ENCODE peak calls at places on chromosomes 4 and X, in five cellular contexts. R is GM12878, N is K562, Q is HepG2, U is A549. D is an unnamed sample.

GRCh38 chr4:1747603-1747967 is 26.3 kb downstream of the TACC3 start:
- DNase-seq in R (no peak), Q (no peak), N (no peak), U (no peak), D (no peak)

GRCh38 chrX:49042581-49043219 is 457 bp downstream of the TFE3 start:
- DNase-seq in U (no peak), Q (no peak), R (no peak), N (no peak), D (no peak)

GRCh38 chrX:69093960-69094935 is 71.0 kb downstream of the PJA1 start:
- DNase-seq in N (peak), R (no peak), Q (peak), U (peak), D (peak)

GRCh38 chrX:4825550-4825949 is 1112.1 kb upstream of the PRKX start:
- DNase-seq in N (no peak), Q (no peak), R (no peak), U (no peak), D (peak)

GRCh38 chr4:87985097-87985886 is 9.8 kb downstream of the SPP1 start:
- DNase-seq in R (no peak), N (no peak), U (peak), Q (peak), D (peak)

GRCh38 chrX:20973038-20973437 is 401.2 kb upstream of the CNKSR2 start:
- DNase-seq in N (no peak), R (no peak), Q (no peak), U (no peak), D (no peak)

GRCh38 chrX:110163488-110163887 is 154.4 kb downstream of the AMMECR1 start:
- DNase-seq in U (no peak), R (no peak), Q (no peak), N (no peak), D (no peak)

GRCh38 chr4:2793578-2793919 is 664 bp downstream of the SH3BP2 start:
- DNase-seq in Q (no peak), N (peak), R (no peak), U (peak), D (peak)

GRCh38 chr4:107349732-107350131 is 313.6 kb upstream of the DKK2 start:
- DNase-seq in R (no peak), Q (no peak), U (no peak), N (no peak), D (no peak)

GRCh38 chrX:153968754-153969124 is 2.9 kb downstream of the HCFC1 start:
- DNase-seq in Q (no peak), R (no peak), N (no peak), U (no peak), D (peak)

GRCh38 chr4:87506974-87507701 is 22.0 kb downstream of the SPARCL1 start:
- DNase-seq in U (no peak), R (no peak), N (no peak), Q (no peak), D (no peak)

GRCh38 chr4:184476660-184477059 is 2.3 kb upstream of the IRF2 start:
- DNase-seq in Q (no peak), U (no peak), R (no peak), N (no peak), D (no peak)

GRCh38 chr4:24965627-24966026 is 52.8 kb upstream of the CCDC149 start:
- DNase-seq in R (no peak), N (peak), U (peak), Q (no peak), D (peak)

GRCh38 chrX:85379174-85379907 is at the start of gene POF1B:
- DNase-seq in N (no peak), U (peak), R (peak), Q (no peak), D (no peak)

GRCh38 chr4:37682701-37683401 is 3.3 kb downstream of the RELL1 start:
- DNase-seq in U (peak), N (no peak), R (peak), Q (peak), D (peak)

GRCh38 chrX:9072281-9072680 is 38.4 kb upstream of the FAM9B start:
- DNase-seq in N (no peak), R (no peak), U (no peak), Q (no peak), D (no peak)

GRCh38 chr4:173509031-173510001 is 20.7 kb downstream of the HAND2 start:
- DNase-seq in Q (no peak), R (no peak), U (no peak), N (no peak), D (no peak)

GRCh38 chr4:8033067-8033755 is 93.5 kb upstream of the AFAP1 start:
- DNase-seq in R (no peak), U (no peak), Q (no peak), N (no peak), D (peak)

GRCh38 chrX:68807818-68808217 is 21.0 kb upstream of the EFNB1 start:
- DNase-seq in R (no peak), U (peak), Q (no peak), N (no peak), D (peak)

GRCh38 chr4:62640296-62640695 is 1440.2 kb downstream of the ADGRL3 start:
- DNase-seq in R (no peak), U (no peak), N (no peak), Q (no peak), D (no peak)

GRCh38 chrX:119093991-119094741 is 21.4 kb downstream of the CT47C1 start:
- DNase-seq in Q (peak), N (no peak), U (peak), R (no peak), D (no peak)

GRCh38 chr4:6732441-6733357 is 16.7 kb downstream of the BLOC1S4 start:
- DNase-seq in U (peak), N (peak), R (no peak), Q (peak), D (peak)

GRCh38 chrX:67544281-67544680 is 460 bp downstream of the AR start:
- DNase-seq in U (peak), R (no peak), N (no peak), Q (no peak), D (no peak)

GRCh38 chrX:30906726-30907125 is 17.7 kb upstream of the TAB3 start:
- DNase-seq in N (no peak), U (no peak), R (no peak), Q (no peak), D (no peak)

GRCh38 chr4:87042986-87043820 is 108.4 kb downstream of the AFF1 start:
- DNase-seq in Q (no peak), N (no peak), U (no peak), R (no peak), D (no peak)

GRCh38 chr4:151407466-151408379 is 1.3 kb upstream of the FHIP1A start:
- DNase-seq in Q (no peak), R (peak), N (no peak), U (no peak), D (peak)

GRCh38 chrX:3548743-3549441 is 164.6 kb downstream of the PRKX start:
- DNase-seq in R (no peak), N (no peak), U (peak), Q (peak), D (peak)

GRCh38 chrX:105821471-105822081 is 763 bp upstream of the NRK start:
- DNase-seq in U (no peak), R (no peak), Q (no peak), N (no peak), D (no peak)

GRCh38 chrX:64977830-64978229 is 1.6 kb upstream of the ZC4H2 start:
- DNase-seq in U (peak), N (no peak), R (no peak), Q (peak), D (peak)

GRCh38 chr4:150540959-150541360 is 41.0 kb upstream of the MAB21L2 start:
- DNase-seq in U (no peak), N (peak), Q (no peak), R (no peak), D (no peak)

GRCh38 chr4:141352775-141353544 is 132.3 kb downstream of the ZNF330 start:
- DNase-seq in Q (no peak), R (no peak), N (no peak), U (no peak), D (peak)

GRCh38 chr4:123841431-123842121 is 445.0 kb downstream of the SPRY1 start:
- DNase-seq in Q (no peak), U (no peak), R (no peak), N (no peak), D (no peak)

GRCh38 chr4:57374866-57375595 is 264.8 kb upstream of the IGFBP7 start:
- DNase-seq in Q (no peak), U (no peak), N (no peak), R (no peak), D (no peak)

GRCh38 chr4:1010522-1011021 is 854 bp upstream of the FGFRL1 start:
- DNase-seq in R (no peak), U (peak), Q (no peak), N (peak), D (peak)

DNA sequence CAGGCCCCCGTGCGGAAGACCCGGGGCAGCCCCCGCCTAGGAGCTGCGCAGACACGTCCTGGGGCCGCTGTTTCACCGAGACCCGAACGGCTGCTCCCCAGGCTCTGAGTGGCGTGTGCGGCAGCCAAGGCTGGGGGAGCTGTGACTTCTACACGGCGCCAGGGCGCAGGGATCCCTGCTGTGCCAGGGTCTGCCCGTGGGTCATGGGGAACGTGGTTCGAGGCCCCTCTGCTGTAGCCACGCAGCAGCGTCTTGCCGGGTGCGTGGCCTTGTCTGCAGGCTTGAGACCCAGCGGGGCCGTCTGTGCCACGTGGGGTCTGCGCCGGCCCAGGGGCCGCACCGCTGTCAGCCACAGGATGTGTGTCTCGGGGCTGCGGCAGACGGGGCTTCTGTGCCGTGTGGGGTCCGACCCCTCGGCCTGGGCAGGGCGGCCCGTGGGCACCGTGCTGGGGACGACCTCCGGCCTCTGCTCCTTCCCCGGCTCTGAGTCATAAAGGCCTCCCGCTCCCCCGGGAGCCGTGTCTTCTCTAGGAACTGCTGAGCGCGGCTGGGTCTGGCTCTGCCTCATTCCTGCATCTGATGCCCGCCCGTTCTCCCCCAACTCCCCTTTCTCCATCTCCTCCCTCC is 12.7 kb upstream of the GTPBP6 start:
- DNase-seq in Q (no peak), U (no peak), R (no peak), N (no peak), D (peak)
- TF ChIP-seq MAX in Q (no peak), U (no peak), R (no peak), N (no peak), D (no peak)

GRCh38 chr4:110208419-110208818 is 10.0 kb upstream of the ELOVL6 start:
- DNase-seq in R (no peak), Q (no peak), N (no peak), U (no peak), D (no peak)

GRCh38 chr4:110216079-110216478 is 17.7 kb upstream of the ELOVL6 start:
- DNase-seq in U (no peak), N (no peak), Q (no peak), R (no peak), D (no peak)

GRCh38 chr4:110207233-110207632 is 8.8 kb upstream of the ELOVL6 start:
- DNase-seq in Q (no peak), R (no peak), N (no peak), U (no peak), D (no peak)

GRCh38 chr4:110211007-110211769 is 12.8 kb upstream of the ELOVL6 start:
- DNase-seq in N (peak), U (peak), R (no peak), Q (peak), D (peak)

DNA sequence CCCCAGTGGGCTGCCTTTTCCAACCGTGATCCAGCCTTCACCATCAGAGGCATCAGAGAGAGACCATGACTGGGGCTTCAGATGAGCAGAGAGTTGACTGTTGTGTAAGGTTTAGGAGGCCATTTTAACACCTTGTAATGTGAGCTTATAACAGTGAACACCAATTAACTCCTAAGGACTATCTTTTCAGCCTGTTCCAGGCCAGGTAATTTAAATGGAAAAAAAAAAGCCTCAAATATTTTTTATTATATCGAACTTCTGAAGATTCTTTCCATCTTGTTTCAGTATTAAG is 13.3 kb upstream of the ELOVL6 start:
- DNase-seq in N (no peak), Q (no peak), U (no peak), R (no peak), D (no peak)
- TF ChIP-seq MYC in N (no peak), Q (no peak), U (no peak), R (no peak), D (no peak)

GRCh38 chr4:79603681-79604080 is 195.7 kb upstream of the GK2 start:
- DNase-seq in U (no peak), N (no peak), Q (no peak), R (no peak), D (peak)
- TF ChIP-seq MAX in U (no peak), N (no peak), Q (no peak), R (no peak), D (peak)

GRCh38 chr4:53809816-53810215 is 218.5 kb upstream of the LNX1 start:
- DNase-seq in N (no peak), U (no peak), Q (no peak), R (no peak), D (no peak)
- TF ChIP-seq MYC in N (no peak), U (no peak), Q (no peak), R (no peak), D (no peak)

DNA sequence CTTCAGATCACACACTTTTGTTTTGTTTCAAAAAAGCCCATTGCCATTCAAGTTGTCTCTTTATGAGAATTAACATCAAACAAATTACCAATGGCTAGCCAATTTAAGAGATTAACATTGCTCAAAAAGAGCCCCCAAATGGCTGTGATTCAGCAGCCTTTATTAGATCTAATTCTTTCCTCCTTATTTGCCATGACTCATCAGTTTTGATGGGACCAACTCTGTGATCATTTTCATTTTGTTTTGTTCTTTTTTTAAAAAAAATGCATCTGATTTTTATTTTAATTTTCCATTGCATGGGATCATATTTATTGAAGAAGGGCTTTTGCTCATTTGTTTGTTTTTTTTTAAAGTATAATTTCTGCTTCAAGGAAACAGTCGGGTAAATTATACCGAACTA is 161.6 kb upstream of the FRMPD4 start:
- DNase-seq in N (no peak), R (no peak), Q (no peak), U (no peak), D (no peak)
- TF ChIP-seq MAX in N (no peak), R (no peak), Q (no peak), U (no peak), D (no peak)